ENCODE peak calls at places on chromosome 5, in five cellular contexts. E is NCI-H748 treated with DMSO at 0.1 percent for 48 hours; U is fibroblast of mammary gland; O is effector CD4-positive, alpha-beta T cell; M is T-helper 2 cell. K is an unnamed sample.

GRCh38 chr5:59069438-59070079 is 486.7 kb downstream of the RAB3C start:
- DNase-seq in E (no peak), U (peak), O (no peak), M (no peak), K (no peak)

GRCh38 chr5:76851713-76852369 is 2.0 kb downstream of the S100Z start:
- DNase-seq in E (no peak), U (no peak), O (no peak), M (no peak), K (no peak)

GRCh38 chr5:435961-436640 is 6.9 kb upstream of the EXOC3 start:
- DNase-seq in E (peak), U (peak), O (no peak), M (no peak), K (peak)

GRCh38 chr5:17723876-17724275 is 89.6 kb downstream of the TAF11L14 start:
- DNase-seq in E (no peak), U (peak), O (no peak), M (no peak), K (no peak)

GRCh38 chr5:61805101-61805500 is 473.0 kb downstream of the ZSWIM6 start:
- DNase-seq in E (no peak), U (peak), O (no peak), M (no peak), K (no peak)

GRCh38 chr5:93186031-93186682 is 394.9 kb downstream of the NR2F1-AS1 start:
- DNase-seq in E (no peak), U (peak), O (no peak), M (no peak), K (no peak)

GRCh38 chr5:102481044-102481715 is 17.6 kb downstream of the SLCO6A1 start:
- DNase-seq in E (peak), U (peak), O (no peak), M (no peak), K (no peak)

GRCh38 chr5:36696059-36696673 is 89.8 kb downstream of the SLC1A3 start:
- DNase-seq in E (peak), U (peak), O (no peak), M (peak), K (peak)